ENCODE peak calls at places on chromosomes 1 and 21, in six cellular contexts. One of them, this sample, is unnamed.

GRCh38 chr21:20822559-20823133 is 175.6 kb upstream of the NCAM2 start:
- DNase-seq in sigmoid colon: no peak
- DNase-seq in mucosa of descending colon: no peak
- DNase-seq in uterus: no peak
- DNase-seq in Peyer's patch: no peak
- DNase-seq in PC-9: no peak
- DNase-seq in this sample: no peak

GRCh38 chr1:185499986-185500626 is 183.1 kb upstream of the IVNS1ABP start:
- DNase-seq in sigmoid colon: no peak
- DNase-seq in PC-9: no peak
- DNase-seq in mucosa of descending colon: no peak
- DNase-seq in uterus: no peak
- DNase-seq in Peyer's patch: no peak
- DNase-seq in this sample: no peak

GRCh38 chr1:167631987-167632680 is 2.1 kb downstream of the RCSD1 start:
- DNase-seq in PC-9: no peak
- DNase-seq in mucosa of descending colon: no peak
- DNase-seq in sigmoid colon: no peak
- DNase-seq in uterus: no peak
- DNase-seq in Peyer's patch: peak
- DNase-seq in this sample: no peak

GRCh38 chr1:182604128-182604834 is at the start of gene RGS16:
- DNase-seq in Peyer's patch: peak
- DNase-seq in PC-9: peak
- DNase-seq in mucosa of descending colon: peak
- DNase-seq in uterus: peak
- DNase-seq in sigmoid colon: peak
- DNase-seq in this sample: peak

GRCh38 chr1:94947453-94947852 is 20.5 kb upstream of the CNN3 start:
- DNase-seq in uterus: no peak
- DNase-seq in mucosa of descending colon: no peak
- DNase-seq in sigmoid colon: no peak
- DNase-seq in Peyer's patch: no peak
- DNase-seq in PC-9: no peak
- DNase-seq in this sample: no peak

GRCh38 chr1:108830119-108831008 is 26.5 kb downstream of the AKNAD1 start:
- DNase-seq in mucosa of descending colon: peak
- DNase-seq in uterus: peak
- DNase-seq in sigmoid colon: peak
- DNase-seq in PC-9: peak
- DNase-seq in Peyer's patch: no peak
- DNase-seq in this sample: peak

GRCh38 chr1:57770772-57771171 is 346.9 kb upstream of the DAB1 start:
- DNase-seq in uterus: no peak
- DNase-seq in PC-9: no peak
- DNase-seq in Peyer's patch: no peak
- DNase-seq in sigmoid colon: no peak
- DNase-seq in mucosa of descending colon: no peak
- DNase-seq in this sample: no peak

GRCh38 chr1:200082329-200082728 is 54.8 kb downstream of the NR5A2 start:
- DNase-seq in uterus: no peak
- DNase-seq in PC-9: no peak
- DNase-seq in Peyer's patch: no peak
- DNase-seq in sigmoid colon: no peak
- DNase-seq in mucosa of descending colon: no peak
- DNase-seq in this sample: no peak

GRCh38 chr1:9900142-9901043 is 9.7 kb downstream of the CTNNBIP1 start:
- DNase-seq in sigmoid colon: no peak
- DNase-seq in uterus: no peak
- DNase-seq in PC-9: no peak
- DNase-seq in mucosa of descending colon: peak
- DNase-seq in Peyer's patch: peak
- DNase-seq in this sample: no peak

GRCh38 chr1:168506204-168506819 is 37.5 kb downstream of the XCL2 start:
- DNase-seq in sigmoid colon: no peak
- DNase-seq in uterus: no peak
- DNase-seq in PC-9: no peak
- DNase-seq in mucosa of descending colon: no peak
- DNase-seq in Peyer's patch: no peak
- DNase-seq in this sample: no peak

GRCh38 chr1:6348511-6349191 is 44.9 kb downstream of the ACOT7 start:
- DNase-seq in sigmoid colon: no peak
- DNase-seq in PC-9: peak
- DNase-seq in uterus: no peak
- DNase-seq in Peyer's patch: peak
- DNase-seq in mucosa of descending colon: peak
- DNase-seq in this sample: no peak

GRCh38 chr1:97820470-97821188 is 100.2 kb downstream of the DPYD start:
- DNase-seq in Peyer's patch: no peak
- DNase-seq in mucosa of descending colon: no peak
- DNase-seq in PC-9: no peak
- DNase-seq in sigmoid colon: no peak
- DNase-seq in uterus: no peak
- DNase-seq in this sample: no peak

GRCh38 chr1:45490121-45490622 is 791 bp downstream of the TESK2 start:
- DNase-seq in Peyer's patch: no peak
- DNase-seq in PC-9: peak
- DNase-seq in uterus: no peak
- DNase-seq in mucosa of descending colon: no peak
- DNase-seq in sigmoid colon: no peak
- DNase-seq in this sample: no peak

GRCh38 chr1:245225267-245225666 is 70.5 kb downstream of the KIF26B start:
- DNase-seq in Peyer's patch: no peak
- DNase-seq in sigmoid colon: no peak
- DNase-seq in uterus: no peak
- DNase-seq in PC-9: no peak
- DNase-seq in mucosa of descending colon: no peak
- DNase-seq in this sample: no peak

GRCh38 chr1:225329041-225329440 is 98.8 kb downstream of the LBR start:
- DNase-seq in uterus: no peak
- DNase-seq in mucosa of descending colon: no peak
- DNase-seq in sigmoid colon: no peak
- DNase-seq in Peyer's patch: no peak
- DNase-seq in PC-9: no peak
- DNase-seq in this sample: no peak

GRCh38 chr1:87812881-87813577 is 484.3 kb downstream of the LMO4 start:
- DNase-seq in sigmoid colon: no peak
- DNase-seq in PC-9: no peak
- DNase-seq in uterus: no peak
- DNase-seq in Peyer's patch: no peak
- DNase-seq in mucosa of descending colon: no peak
- DNase-seq in this sample: no peak

GRCh38 chr1:10228528-10228927 is 18.2 kb downstream of the KIF1B start:
- DNase-seq in PC-9: no peak
- DNase-seq in Peyer's patch: no peak
- DNase-seq in uterus: no peak
- DNase-seq in sigmoid colon: no peak
- DNase-seq in mucosa of descending colon: no peak
- DNase-seq in this sample: no peak

GRCh38 chr1:100455478-100456072 is 82.4 kb upstream of the GPR88 start:
- DNase-seq in sigmoid colon: no peak
- DNase-seq in Peyer's patch: no peak
- DNase-seq in uterus: no peak
- DNase-seq in PC-9: no peak
- DNase-seq in mucosa of descending colon: no peak
- DNase-seq in this sample: no peak

GRCh38 chr1:89633745-89634625 is 1.1 kb downstream of the LRRC8C start:
- DNase-seq in uterus: peak
- DNase-seq in mucosa of descending colon: no peak
- DNase-seq in Peyer's patch: peak
- DNase-seq in PC-9: no peak
- DNase-seq in sigmoid colon: no peak
- DNase-seq in this sample: no peak

GRCh38 chr1:5232537-5232936 is 578.1 kb downstream of the AJAP1 start:
- DNase-seq in sigmoid colon: no peak
- DNase-seq in uterus: no peak
- DNase-seq in mucosa of descending colon: no peak
- DNase-seq in PC-9: no peak
- DNase-seq in Peyer's patch: no peak
- DNase-seq in this sample: no peak

GRCh38 chr1:50158421-50158820 is 49.7 kb downstream of the ELAVL4 start:
- DNase-seq in uterus: no peak
- DNase-seq in mucosa of descending colon: no peak
- DNase-seq in PC-9: no peak
- DNase-seq in sigmoid colon: no peak
- DNase-seq in Peyer's patch: no peak
- DNase-seq in this sample: no peak

GRCh38 chr1:244599937-244600350 is 53.0 kb upstream of the DESI2 start:
- DNase-seq in uterus: peak
- DNase-seq in sigmoid colon: no peak
- DNase-seq in Peyer's patch: no peak
- DNase-seq in mucosa of descending colon: no peak
- DNase-seq in PC-9: peak
- DNase-seq in this sample: no peak

GRCh38 chr21:31606081-31606874 is 53.2 kb upstream of the SOD1 start:
- DNase-seq in sigmoid colon: no peak
- DNase-seq in Peyer's patch: no peak
- DNase-seq in PC-9: no peak
- DNase-seq in mucosa of descending colon: no peak
- DNase-seq in uterus: no peak
- DNase-seq in this sample: no peak

GRCh38 chr21:46003575-46004007 is 22.0 kb downstream of the COL6A1 start:
- DNase-seq in sigmoid colon: peak
- DNase-seq in mucosa of descending colon: peak
- DNase-seq in uterus: peak
- DNase-seq in PC-9: no peak
- DNase-seq in Peyer's patch: peak
- DNase-seq in this sample: peak

GRCh38 chr1:230791986-230792564 is 44.9 kb downstream of the CAPN9 start:
- DNase-seq in PC-9: no peak
- DNase-seq in Peyer's patch: no peak
- DNase-seq in mucosa of descending colon: no peak
- DNase-seq in sigmoid colon: no peak
- DNase-seq in uterus: no peak
- DNase-seq in this sample: no peak

GRCh38 chr1:185241127-185241526 is 75.9 kb downstream of the IVNS1ABP start:
- DNase-seq in sigmoid colon: no peak
- DNase-seq in mucosa of descending colon: no peak
- DNase-seq in uterus: no peak
- DNase-seq in PC-9: no peak
- DNase-seq in Peyer's patch: no peak
- DNase-seq in this sample: no peak

GRCh38 chr1:217135987-217136894 is 413.0 kb upstream of the ESRRG start:
- DNase-seq in sigmoid colon: no peak
- DNase-seq in uterus: no peak
- DNase-seq in Peyer's patch: no peak
- DNase-seq in PC-9: no peak
- DNase-seq in mucosa of descending colon: no peak
- DNase-seq in this sample: no peak

GRCh38 chr1:193338194-193338593 is 151.8 kb upstream of the B3GALT2 start:
- DNase-seq in sigmoid colon: no peak
- DNase-seq in uterus: no peak
- DNase-seq in Peyer's patch: no peak
- DNase-seq in mucosa of descending colon: no peak
- DNase-seq in PC-9: no peak
- DNase-seq in this sample: no peak

GRCh38 chr1:19495000-19495656 is 9.8 kb upstream of the CAPZB start:
- DNase-seq in mucosa of descending colon: no peak
- DNase-seq in PC-9: no peak
- DNase-seq in uterus: peak
- DNase-seq in sigmoid colon: no peak
- DNase-seq in Peyer's patch: no peak
- DNase-seq in this sample: no peak

GRCh38 chr1:15178571-15179484 is 25.3 kb downstream of the TMEM51 start:
- DNase-seq in mucosa of descending colon: no peak
- DNase-seq in Peyer's patch: no peak
- DNase-seq in uterus: no peak
- DNase-seq in PC-9: peak
- DNase-seq in sigmoid colon: no peak
- DNase-seq in this sample: no peak
- H3K4me3 ChIP-seq in mucosa of descending colon: no peak
- H3K4me3 ChIP-seq in Peyer's patch: no peak
- H3K4me3 ChIP-seq in uterus: no peak
- H3K4me3 ChIP-seq in PC-9: no peak
- H3K4me3 ChIP-seq in sigmoid colon: no peak
- H3K4me3 ChIP-seq in this sample: no peak

GRCh38 chr1:8463144-8463927 is 145.4 kb downstream of the SLC45A1 start:
- DNase-seq in Peyer's patch: no peak
- DNase-seq in mucosa of descending colon: no peak
- DNase-seq in uterus: peak
- DNase-seq in sigmoid colon: no peak
- DNase-seq in PC-9: no peak
- DNase-seq in this sample: no peak
- H3K4me3 ChIP-seq in Peyer's patch: no peak
- H3K4me3 ChIP-seq in mucosa of descending colon: no peak
- H3K4me3 ChIP-seq in uterus: no peak
- H3K4me3 ChIP-seq in sigmoid colon: no peak
- H3K4me3 ChIP-seq in PC-9: no peak
- H3K4me3 ChIP-seq in this sample: no peak

DNA sequence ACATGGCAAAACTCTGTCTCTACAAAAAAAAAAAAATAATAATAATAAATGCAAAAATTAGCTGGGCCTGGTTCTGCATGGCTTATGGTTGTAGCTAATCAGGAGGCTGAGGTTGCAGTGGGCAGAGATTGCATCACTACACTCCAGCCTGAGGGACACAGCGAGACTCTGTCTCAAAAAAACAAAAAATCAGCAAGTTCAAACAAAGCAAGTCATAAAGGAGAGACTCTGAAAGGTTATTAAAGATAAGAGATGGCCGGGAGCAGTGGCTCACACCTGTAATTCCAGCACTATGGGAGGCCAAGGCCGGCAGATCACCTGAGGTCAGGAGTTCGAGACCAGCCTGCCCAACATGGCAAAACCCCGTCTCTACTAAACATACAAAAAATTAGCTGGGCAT is 28.8 kb downstream of the COP1 start:
- DNase-seq in mucosa of descending colon: no peak
- DNase-seq in PC-9: no peak
- DNase-seq in sigmoid colon: no peak
- DNase-seq in Peyer's patch: no peak
- DNase-seq in uterus: no peak
- DNase-seq in this sample: no peak
- H3K4me3 ChIP-seq in mucosa of descending colon: no peak
- H3K4me3 ChIP-seq in PC-9: no peak
- H3K4me3 ChIP-seq in sigmoid colon: no peak
- H3K4me3 ChIP-seq in Peyer's patch: no peak
- H3K4me3 ChIP-seq in uterus: no peak
- H3K4me3 ChIP-seq in this sample: no peak

DNA sequence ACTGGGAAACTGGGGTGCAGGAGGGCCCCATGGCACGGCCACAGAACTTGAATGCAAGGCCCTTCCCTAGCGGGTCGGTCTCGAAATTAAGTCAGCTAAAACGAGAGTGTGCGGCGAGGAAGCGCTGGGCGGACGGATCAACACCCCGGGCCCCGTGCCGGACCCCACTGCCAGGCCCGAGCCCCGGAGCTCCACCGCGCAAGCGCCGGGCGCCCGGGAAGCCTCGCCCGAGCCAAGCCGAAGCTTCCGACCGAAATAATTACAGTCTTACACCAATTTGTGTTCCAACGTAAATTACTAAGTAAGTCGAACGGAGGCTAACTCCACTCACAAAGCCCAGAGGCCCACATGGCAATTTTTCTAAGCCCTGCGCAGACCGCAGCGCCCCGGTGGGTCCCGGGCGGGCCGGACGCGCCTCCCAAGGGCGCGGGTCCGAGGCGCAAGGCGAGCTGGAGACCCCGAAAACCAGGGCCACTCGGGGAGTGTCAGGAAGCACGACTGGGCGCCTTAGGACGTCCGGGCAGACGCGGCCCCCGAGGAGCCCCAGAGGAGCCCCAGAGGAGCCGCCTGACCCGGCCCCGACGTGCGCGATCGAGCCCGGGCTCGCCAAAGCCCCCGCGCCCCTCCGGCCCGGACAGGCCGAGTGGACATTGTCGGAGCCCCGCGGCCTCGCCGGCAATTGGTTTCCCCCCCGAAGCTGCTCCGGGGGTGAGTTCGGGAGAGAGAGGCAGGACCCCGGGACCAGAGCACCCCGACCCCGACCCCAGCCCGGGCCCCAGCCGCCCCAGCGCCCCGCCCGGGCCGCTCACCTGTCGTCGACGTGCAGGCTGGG is 585 bp downstream of the RIPK4 start:
- DNase-seq in Peyer's patch: no peak
- DNase-seq in uterus: no peak
- DNase-seq in sigmoid colon: peak
- DNase-seq in PC-9: no peak
- DNase-seq in mucosa of descending colon: no peak
- DNase-seq in this sample: no peak
- H3K4me3 ChIP-seq in Peyer's patch: peak
- H3K4me3 ChIP-seq in uterus: no peak
- H3K4me3 ChIP-seq in sigmoid colon: peak
- H3K4me3 ChIP-seq in PC-9: peak
- H3K4me3 ChIP-seq in mucosa of descending colon: peak
- H3K4me3 ChIP-seq in this sample: peak

This sample was measured in suprapubic skin.